ENCODE peak calls at places on chromosome 19, in five cellular contexts. E, K, S, B and F are unnamed samples.

GRCh38 chr19:58305932-58306323 is 751 bp downstream of the ERVK3-1 start:
- DNase-seq in E (no peak), K (no peak), S (no peak), B (peak; percentile 19), F (no peak)

GRCh38 chr19:4635763-4636135 is 3.6 kb upstream of the TNFAIP8L1 start:
- DNase-seq in E (no peak), K (no peak), S (no peak), B (no peak), F (no peak)

GRCh38 chr19:48637948-48638830 is 1.0 kb upstream of the DBP start:
- DNase-seq in E (peak; percentile 83), K (peak; percentile 76), S (no peak), B (peak; percentile 98), F (no peak)

GRCh38 chr19:14081797-14082674 is 3.5 kb downstream of the C19orf67 start:
- DNase-seq in E (no peak), K (no peak), S (no peak), B (no peak), F (no peak)

GRCh38 chr19:30254214-30254613 is 118.0 kb upstream of the ZNF536 start:
- DNase-seq in E (no peak), K (no peak), S (no peak), B (no peak), F (no peak)

GRCh38 chr19:49581007-49581508 is at the start of gene PRRG2:
- DNase-seq in E (no peak), K (no peak), S (no peak), B (no peak), F (no peak)

GRCh38 chr19:10219678-10220077 is 11.5 kb downstream of the S1PR2 start:
- DNase-seq in E (no peak), K (no peak), S (no peak), B (peak; percentile 49), F (no peak)

GRCh38 chr19:16394681-16395375 is 70.2 kb downstream of the KLF2 start:
- DNase-seq in E (no peak), K (no peak), S (no peak), B (peak; percentile 29), F (no peak)

GRCh38 chr19:31110331-31110730 is 238.9 kb downstream of the TSHZ3 start:
- DNase-seq in E (no peak), K (no peak), S (no peak), B (peak; percentile 65), F (no peak)

GRCh38 chr19:16585808-16586476 is 13.7 kb upstream of the SLC35E1 start:
- DNase-seq in E (no peak), K (no peak), S (no peak), B (no peak), F (no peak)

GRCh38 chr19:16415806-16416205 is 56.0 kb downstream of the EPS15L1 start:
- DNase-seq in E (no peak), K (no peak), S (no peak), B (no peak), F (no peak)

GRCh38 chr19:47190167-47190727 is 40.8 kb downstream of the BBC3 start:
- DNase-seq in E (no peak), K (no peak), S (no peak), B (peak; percentile 87), F (no peak)

GRCh38 chr19:47200530-47200929 is 30.5 kb downstream of the BBC3 start:
- DNase-seq in E (no peak), K (no peak), S (no peak), B (no peak), F (no peak)

GRCh38 chr19:47197141-47197540 is 33.9 kb downstream of the BBC3 start:
- DNase-seq in E (no peak), K (no peak), S (no peak), B (no peak), F (no peak)

GRCh38 chr19:47195462-47195861 is 35.5 kb downstream of the BBC3 start:
- DNase-seq in E (no peak), K (no peak), S (no peak), B (no peak), F (no peak)
- TF ChIP-seq CTCF in E (no peak), K (no peak), S (no peak), B (no peak), F (no peak)

DNA sequence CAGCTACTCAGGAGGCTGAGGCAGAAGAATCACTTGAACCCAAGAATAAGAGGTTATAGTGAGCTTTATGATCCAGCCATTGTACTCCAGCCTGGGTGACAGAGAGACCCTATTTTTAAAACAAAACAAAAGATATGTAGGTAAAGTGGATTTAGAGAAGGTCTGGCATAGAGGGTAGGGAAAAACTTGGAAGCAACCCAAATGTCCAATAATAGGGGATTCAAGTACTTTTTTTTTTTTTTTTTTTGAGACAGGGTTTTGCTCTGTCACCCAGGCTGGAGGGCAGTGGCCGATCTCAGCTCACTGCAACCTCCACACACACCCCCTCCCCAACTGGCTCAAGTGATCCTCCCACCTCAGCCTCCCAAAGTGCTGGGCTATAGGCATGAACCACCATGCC is 5.8 kb upstream of the PAK4 start:
- DNase-seq in E (no peak), K (no peak), S (no peak), B (no peak), F (no peak)
- TF ChIP-seq CTCF in E (no peak), K (no peak), S (no peak), B (no peak), F (no peak)

DNA sequence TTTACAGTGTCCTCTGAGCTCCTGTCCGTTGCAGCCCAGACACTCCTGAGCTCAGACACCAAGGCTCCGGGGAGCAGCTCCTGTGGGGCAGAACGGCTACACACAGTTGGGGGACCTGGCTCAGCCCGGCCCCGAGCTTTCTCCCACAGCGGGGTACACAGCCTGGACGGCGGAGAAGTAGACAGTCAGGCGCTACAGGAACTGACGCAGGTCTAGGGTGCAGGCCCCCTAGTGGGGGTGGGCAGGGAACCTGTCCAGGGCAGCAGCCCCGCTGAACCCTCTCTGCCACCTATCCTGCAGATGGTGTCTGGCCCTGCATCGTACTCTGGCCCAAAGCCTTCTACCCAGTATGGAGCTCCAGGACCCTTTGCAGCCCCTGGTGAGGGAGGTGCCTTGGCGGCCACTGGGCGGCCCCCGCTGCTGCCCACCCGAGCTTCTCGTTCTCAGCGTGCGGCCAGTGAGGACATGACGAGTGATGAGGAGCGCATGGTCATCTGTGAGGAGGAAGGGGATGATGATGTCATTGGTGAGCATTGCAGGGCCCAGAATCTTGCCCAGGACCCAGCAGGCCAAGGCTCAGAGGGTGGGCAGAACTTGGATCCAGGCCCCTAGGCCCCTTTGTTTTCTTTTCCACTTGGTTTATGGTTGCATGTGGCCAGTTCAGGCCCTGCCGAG is 12.9 kb upstream of the PRR19 start:
- DNase-seq in E (no peak), K (no peak), S (no peak), B (no peak), F (no peak)
- TF ChIP-seq CTCF in E (no peak), K (no peak), S (no peak), B (no peak), F (no peak)

GRCh38 chr19:45344621-45345505 is 4.3 kb downstream of the KLC3 start:
- DNase-seq in E (no peak), K (no peak), S (no peak), B (no peak), F (no peak)

GRCh38 chr19:45348367-45349125 is 8.0 kb downstream of the KLC3 start:
- DNase-seq in E (no peak), K (no peak), S (no peak), B (no peak), F (no peak)

GRCh38 chr19:45347570-45348366 is 7.2 kb downstream of the KLC3 start:
- DNase-seq in E (no peak), K (no peak), S (no peak), B (no peak), F (no peak)

GRCh38 chr19:45345506-45345860 is 4.9 kb downstream of the KLC3 start:
- DNase-seq in E (no peak), K (no peak), S (no peak), B (no peak), F (no peak)

GRCh38 chr19:45346449-45346848 is 5.9 kb downstream of the KLC3 start:
- DNase-seq in E (no peak), K (no peak), S (no peak), B (no peak), F (no peak)
- TF ChIP-seq CTCF in E (peak; percentile 3), K (no peak), S (no peak), B (no peak), F (no peak)

DNA sequence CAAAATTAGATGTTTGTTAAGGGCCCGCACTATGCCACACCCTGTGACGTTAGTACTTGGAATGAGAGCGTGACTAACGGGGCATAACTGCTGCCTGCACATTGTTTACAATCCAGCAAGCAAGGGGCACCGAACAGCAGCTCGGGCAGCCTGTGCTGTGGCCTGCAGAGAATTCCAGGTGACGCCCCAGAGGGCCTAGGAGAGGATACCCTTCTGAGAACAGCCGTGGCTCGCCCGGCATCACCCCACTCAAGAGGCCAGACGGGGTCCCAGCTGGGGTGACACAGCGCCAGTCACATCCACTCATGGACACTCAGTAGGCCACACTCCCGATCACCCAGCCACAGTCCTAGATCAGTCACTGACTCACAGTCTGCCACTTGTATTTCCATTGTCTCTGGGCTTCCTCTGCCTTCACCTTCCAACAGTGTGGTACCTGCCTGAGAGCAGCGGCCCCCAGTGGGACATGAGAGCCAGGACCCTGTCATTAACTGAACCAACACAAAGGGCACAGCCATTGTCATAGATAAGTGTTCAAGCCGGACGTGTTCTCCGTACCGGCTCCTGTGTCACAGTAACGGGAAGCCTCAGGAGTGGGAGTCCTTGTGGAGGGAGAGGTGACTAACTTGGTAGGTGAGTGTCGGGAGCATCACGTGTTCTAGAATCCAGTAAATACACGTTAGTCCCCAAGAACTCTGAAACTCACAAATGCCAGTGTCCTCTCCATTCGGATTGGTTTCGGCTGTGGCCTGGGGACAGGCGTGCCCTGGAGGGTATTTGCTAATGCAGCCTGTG is 7.5 kb downstream of the ZNF331 start:
- DNase-seq in E (no peak), K (no peak), S (no peak), B (no peak), F (no peak)
- TF ChIP-seq CTCF in E (no peak), K (no peak), S (no peak), B (no peak), F (no peak)

GRCh38 chr19:20367811-20368294 is 197.7 kb downstream of the ZNF737 start:
- DNase-seq in E (no peak), K (no peak), S (no peak), B (no peak), F (no peak)
- TF ChIP-seq CTCF in E (no peak), K (no peak), S (no peak), B (no peak), F (no peak)

GRCh38 chr19:11555246-11555645 is 3.8 kb downstream of the ELOF1 start:
- DNase-seq in E (no peak), K (no peak), S (no peak), B (no peak), F (no peak)

GRCh38 chr19:11556634-11557420 is 2.2 kb downstream of the ELOF1 start:
- DNase-seq in E (no peak), K (no peak), S (no peak), B (no peak), F (no peak)

GRCh38 chr19:11560404-11560988 is 1.5 kb upstream of the ELOF1 start:
- DNase-seq in E (peak; percentile 87), K (no peak), S (no peak), B (peak; percentile 80), F (no peak)

GRCh38 chr19:11563530-11563929 is 4.5 kb upstream of the ELOF1 start:
- DNase-seq in E (no peak), K (no peak), S (no peak), B (no peak), F (no peak)

GRCh38 chr19:11558881-11559828 is at the start of gene ELOF1:
- DNase-seq in E (peak; percentile 99), K (peak; percentile 87), S (peak; percentile 91), B (peak; percentile 98), F (peak; percentile 83)
- TF ChIP-seq CTCF in E (no peak), K (no peak), S (peak; percentile 9), B (peak; percentile 15), F (no peak)